ENCODE peak calls at places on chromosomes 4 and X, in ten cellular contexts. B is heart right ventricle; E is activated CD4-positive, CD25-positive, alpha-beta regulatory T cell; T is amygdala; N is Karpas-422; C is ACHN; Q is ELR; R is AG20443; H is GM23248; P is central memory CD8-positive, alpha-beta T cell. V is an unnamed sample.

GRCh38 chr4:66649236-66649635 is 896.1 kb downstream of the CENPC start:
- DNase-seq in P (no peak), H (no peak), E (no peak), R (no peak), T (no peak), N (no peak), B (no peak), C (no peak), Q (no peak), V (no peak)

GRCh38 chr4:85591361-85592098 is 116.6 kb downstream of the ARHGAP24 start:
- DNase-seq in P (no peak), B (no peak), N (no peak), Q (peak), E (no peak), H (peak), C (no peak), T (no peak), R (no peak), V (no peak)

GRCh38 chr4:183747931-183748664 is 89.0 kb downstream of the TRAPPC11 start:
- DNase-seq in C (peak), P (no peak), T (no peak), Q (no peak), N (no peak), R (no peak), B (no peak), E (no peak), H (no peak), V (no peak)

GRCh38 chr4:83560523-83560922 is 24.6 kb downstream of the GPAT3 start:
- DNase-seq in N (no peak), P (no peak), Q (no peak), R (no peak), T (no peak), B (no peak), C (no peak), H (no peak), E (no peak), V (no peak)

GRCh38 chr4:31467781-31468180 is 747.6 kb downstream of the PCDH7 start:
- DNase-seq in H (no peak), C (no peak), T (no peak), N (no peak), E (no peak), Q (peak), R (no peak), B (no peak), P (no peak), V (no peak)

GRCh38 chrX:140492360-140492994 is 12.4 kb downstream of the SOX3 start:
- DNase-seq in B (no peak), N (no peak), Q (no peak), C (no peak), R (no peak), T (no peak), E (no peak), H (no peak), P (no peak), V (no peak)

GRCh38 chr4:149264093-149264733 is 551.4 kb downstream of the IQCM start:
- DNase-seq in C (peak), Q (peak), E (no peak), N (peak), P (no peak), R (peak), T (peak), H (peak), B (peak), V (no peak)

GRCh38 chr4:73917081-73917501 is 47.9 kb downstream of the CXCL1 start:
- DNase-seq in C (peak), B (no peak), R (peak), N (no peak), T (no peak), P (no peak), H (peak), E (no peak), Q (peak), V (no peak)

GRCh38 chr4:10074767-10075105 is 41.9 kb downstream of the WDR1 start:
- DNase-seq in H (peak), T (peak), C (peak), N (peak), P (no peak), Q (peak), B (no peak), R (peak), E (no peak), V (no peak)

GRCh38 chr4:6475492-6476020 is 3.1 kb upstream of the PPP2R2C start:
- DNase-seq in N (no peak), E (no peak), R (no peak), H (no peak), C (no peak), P (no peak), Q (no peak), T (no peak), B (no peak), V (no peak)

GRCh38 chr4:253936-254756 is 51.1 kb downstream of the ZNF732 start:
- DNase-seq in P (no peak), R (no peak), E (no peak), Q (no peak), H (no peak), C (no peak), N (no peak), B (no peak), T (no peak), V (no peak)

GRCh38 chrX:1029494-1029893 is 183.0 kb downstream of the CRLF2 start:
- DNase-seq in E (no peak), N (no peak), H (no peak), P (no peak), B (no peak), T (no peak), R (no peak), Q (no peak), C (no peak), V (no peak)

GRCh38 chrX:12352922-12353321 is 214.6 kb downstream of the FRMPD4 start:
- DNase-seq in B (no peak), T (no peak), R (no peak), N (no peak), H (no peak), Q (no peak), E (no peak), P (no peak), C (no peak), V (no peak)

GRCh38 chr4:32826169-32826568 is 2106.0 kb downstream of the PCDH7 start:
- DNase-seq in B (no peak), H (no peak), E (no peak), Q (peak), N (peak), T (no peak), R (no peak), P (no peak), C (peak), V (no peak)

GRCh38 chr4:123351713-123352112 is 44.9 kb upstream of the SPRY1 start:
- DNase-seq in C (peak), N (no peak), B (no peak), T (no peak), Q (no peak), E (no peak), R (no peak), P (no peak), H (no peak), V (no peak)

GRCh38 chrX:139222511-139223200 is 307.9 kb upstream of the F9 start:
- DNase-seq in Q (no peak), H (no peak), T (no peak), N (no peak), C (no peak), B (no peak), P (no peak), R (no peak), E (no peak), V (no peak)

GRCh38 chr4:36508390-36508789 is 227.0 kb downstream of the DTHD1 start:
- DNase-seq in T (no peak), C (no peak), R (no peak), Q (no peak), H (no peak), P (no peak), B (no peak), N (no peak), E (no peak), V (no peak)